ENCODE peak calls at places on chromosome 17, in ten cellular contexts. N is GM23248, H is HCT116, R is GM23338, S is OCI-LY7, I is PC-3, O is MM.1S, Z is hepatocyte, M is SK-N-SH, P is Karpas-422. Q is an unnamed sample. For H3K9me2 and H4K20me1, the result is how much of the 10 kb centered on the place peaks cover.

GRCh38 chr17:73017653-73018052 is 74.8 kb downstream of the SLC39A11 start:
- DNase-seq in N (peak), H (no peak), R (no peak), S (no peak), I (peak), O (no peak), Z (peak), M (no peak), P (no peak), Q (no peak)

GRCh38 chr17:68457168-68457538 is at the start of gene WIPI1:
- DNase-seq in N (no peak), H (no peak), R (no peak), S (peak), I (no peak), O (peak), Z (no peak), M (no peak), P (peak), Q (no peak)

GRCh38 chr17:67053438-67054000 is 9.2 kb downstream of the CACNG1 start:
- DNase-seq in N (no peak), H (no peak), R (no peak), S (no peak), I (no peak), O (no peak), Z (no peak), M (peak), P (no peak), Q (no peak)

GRCh38 chr17:35448899-35449227 is 297 bp upstream of the SLFN13 start:
- DNase-seq in N (no peak), H (no peak), R (no peak), S (no peak), I (no peak), O (no peak), Z (no peak), M (no peak), P (no peak), Q (no peak)

GRCh38 chr17:78652024-78652423 is 74.8 kb upstream of the DNAH17 start:
- DNase-seq in N (no peak), H (no peak), R (no peak), S (no peak), I (no peak), O (no peak), Z (no peak), M (no peak), P (no peak), Q (no peak)

GRCh38 chr17:44374306-44375195 is 10.9 kb upstream of the FAM171A2 start:
- DNase-seq in N (no peak), H (no peak), R (peak), S (no peak), I (no peak), O (no peak), Z (peak), M (peak), P (no peak), Q (no peak)

GRCh38 chr17:10742431-10742830 is 12.6 kb upstream of the TMEM220 start:
- DNase-seq in N (no peak), H (no peak), R (no peak), S (no peak), I (no peak), O (no peak), Z (no peak), M (no peak), P (no peak), Q (no peak)

GRCh38 chr17:386145-386876 is 33.7 kb upstream of the RPH3AL start:
- DNase-seq in N (peak), H (peak), R (peak), S (peak), I (peak), O (peak), Z (peak), M (peak), P (peak), Q (peak)

GRCh38 chr17:29138184-29138955 is 41.8 kb downstream of the MYO18A start:
- DNase-seq in N (peak), H (no peak), R (no peak), S (peak), I (peak), O (peak), Z (no peak), M (no peak), P (no peak), Q (peak)

GRCh38 chr17:41178843-41179616 is 1.0 kb upstream of the KRTAP4-2 start:
- DNase-seq in N (peak), H (no peak), R (no peak), S (no peak), I (peak), O (no peak), Z (no peak), M (no peak), P (no peak), Q (no peak)

GRCh38 chr17:29107933-29108805 is 65.2 kb downstream of the PIPOX start:
- DNase-seq in N (no peak), H (peak), R (no peak), S (no peak), I (peak), O (no peak), Z (peak), M (peak), P (no peak), Q (peak)

GRCh38 chr17:21542070-21542469 is 150.3 kb upstream of the KCNJ18 start:
- DNase-seq in N (peak), H (no peak), R (no peak), S (no peak), I (no peak), O (no peak), Z (no peak), M (no peak), P (no peak), Q (no peak)

GRCh38 chr17:10821770-10822169 is 16.1 kb downstream of the PIRT start:
- DNase-seq in N (no peak), H (no peak), R (no peak), S (no peak), I (no peak), O (no peak), Z (no peak), M (no peak), P (no peak), Q (no peak)

GRCh38 chr17:70184770-70185169 is 15.4 kb downstream of the KCNJ2 start:
- DNase-seq in N (peak), H (no peak), R (no peak), S (no peak), I (peak), O (no peak), Z (peak), M (no peak), P (no peak), Q (no peak)

GRCh38 chr17:606501-607243 is 108.0 kb downstream of the VPS53 start:
- DNase-seq in N (peak), H (no peak), R (no peak), S (no peak), I (no peak), O (no peak), Z (no peak), M (no peak), P (no peak), Q (no peak)

GRCh38 chr17:81003711-81004335 is 12.2 kb downstream of the CHMP6 start:
- DNase-seq in N (peak), H (no peak), R (peak), S (no peak), I (no peak), O (no peak), Z (no peak), M (peak), P (no peak), Q (no peak)

GRCh38 chr17:41800601-41801373 is 11.0 kb downstream of the P3H4 start:
- DNase-seq in N (peak), H (peak), R (peak), S (peak), I (peak), O (peak), Z (peak), M (peak), P (no peak), Q (peak)

GRCh38 chr17:27860971-27861669 is 32.0 kb downstream of the LYRM9 start:
- DNase-seq in N (no peak), H (no peak), R (no peak), S (no peak), I (no peak), O (no peak), Z (peak), M (no peak), P (no peak), Q (no peak)

GRCh38 chr17:10702574-10702973 is 5.2 kb downstream of the ADPRM start:
- DNase-seq in N (no peak), H (no peak), R (peak), S (no peak), I (no peak), O (no peak), Z (no peak), M (no peak), P (no peak), Q (no peak)

GRCh38 chr17:71229036-71229435 is 891.8 kb upstream of the SOX9 start:
- DNase-seq in N (peak), H (no peak), R (no peak), S (no peak), I (no peak), O (no peak), Z (no peak), M (no peak), P (no peak), Q (no peak)

GRCh38 chr17:10738516-10739258 is 8.9 kb upstream of the TMEM220 start:
- DNase-seq in N (peak), H (no peak), R (no peak), S (no peak), I (no peak), O (no peak), Z (no peak), M (no peak), P (no peak), Q (no peak)

GRCh38 chr17:81959362-81960129 is 1.4 kb downstream of the NOTUM start:
- DNase-seq in N (peak), H (no peak), R (peak), S (peak), I (peak), O (peak), Z (peak), M (peak), P (peak), Q (peak)

GRCh38 chr17:79645022-79645776 is 34.3 kb upstream of the RBFOX3 start:
- DNase-seq in N (no peak), H (no peak), R (no peak), S (no peak), I (no peak), O (no peak), Z (no peak), M (peak), P (no peak), Q (no peak)

GRCh38 chr17:67093348-67093747 is 49.0 kb downstream of the CACNG1 start:
- DNase-seq in N (no peak), H (no peak), R (no peak), S (no peak), I (no peak), O (no peak), Z (no peak), M (no peak), P (no peak), Q (no peak)

GRCh38 chr17:55246583-55246982 is 18.2 kb upstream of the HLF start:
- DNase-seq in N (no peak), H (no peak), R (no peak), S (no peak), I (no peak), O (no peak), Z (no peak), M (no peak), P (no peak), Q (no peak)

GRCh38 chr17:55248077-55248476 is 16.7 kb upstream of the HLF start:
- DNase-seq in N (no peak), H (no peak), R (no peak), S (no peak), I (no peak), O (no peak), Z (no peak), M (no peak), P (no peak), Q (no peak)

GRCh38 chr17:55249861-55250260 is 14.9 kb upstream of the HLF start:
- DNase-seq in N (no peak), H (no peak), R (no peak), S (no peak), I (no peak), O (no peak), Z (no peak), M (no peak), P (no peak), Q (no peak)

GRCh38 chr17:55242481-55242880 is 22.3 kb upstream of the HLF start:
- DNase-seq in N (no peak), H (no peak), R (no peak), S (no peak), I (no peak), O (no peak), Z (no peak), M (no peak), P (no peak), Q (no peak)

DNA sequence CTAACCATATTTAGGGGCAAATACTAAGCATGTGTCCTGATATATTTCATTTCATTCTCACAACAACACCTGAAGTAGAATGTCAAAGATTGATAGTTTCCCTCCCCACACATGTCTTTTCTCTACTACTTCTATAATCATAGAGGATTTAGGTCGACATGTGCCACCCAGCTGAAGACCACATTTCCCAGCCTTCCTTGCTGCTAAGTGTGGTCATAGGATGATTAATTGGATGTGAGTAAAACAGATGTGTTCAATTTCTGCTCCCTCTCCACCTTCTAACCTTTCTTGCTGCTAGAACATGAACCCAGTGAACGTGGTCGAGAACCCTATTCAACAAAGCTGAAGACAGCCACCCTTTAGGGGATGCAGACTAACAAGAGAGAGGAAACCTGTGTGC is 18.8 kb upstream of the HLF start:
- DNase-seq in N (no peak), H (no peak), R (no peak), S (no peak), I (no peak), O (no peak), Z (no peak), M (no peak), P (no peak), Q (no peak)
- H3K9me2 ChIP-seq in N (under half), H (under half), R (under half), S (under half), I (under half), O (under half), Z (under half), M (under half), P (under half), Q (under half)

DNA sequence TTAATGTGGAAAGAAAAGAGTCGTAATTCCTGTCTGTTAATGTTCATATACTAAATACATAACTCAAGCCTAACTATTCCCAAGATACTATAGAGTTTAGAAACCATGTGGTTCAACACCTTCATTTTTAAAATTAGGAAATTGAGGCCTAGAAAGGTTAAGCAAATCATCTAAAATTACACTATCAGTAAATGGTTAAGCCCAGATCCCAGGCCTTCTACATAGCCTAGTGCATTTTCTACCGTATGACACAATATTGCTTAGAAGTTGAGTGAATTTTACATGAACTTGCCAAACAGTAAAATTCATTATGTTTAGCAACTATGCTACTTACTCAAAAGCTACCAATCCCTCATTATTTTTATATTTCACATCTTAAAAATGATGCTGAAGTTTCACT is 6.8 kb downstream of the NACA2 start:
- DNase-seq in N (no peak), H (no peak), R (no peak), S (no peak), I (no peak), O (no peak), Z (no peak), M (no peak), P (peak), Q (no peak)
- H4K20me1 ChIP-seq in N (under half), H (under half), R (under half), S (under half), I (under half), O (under half), Z (under half), M (under half), P (under half), Q (under half)

GRCh38 chr17:5931611-5932010 is 138.6 kb upstream of the WSCD1 start:
- DNase-seq in N (no peak), H (no peak), R (no peak), S (no peak), I (no peak), O (no peak), Z (peak), M (no peak), P (no peak), Q (no peak)
- H3K9me2 ChIP-seq in N (under half), H (under half), R (under half), S (under half), I (under half), O (under half), Z (under half), M (under half), P (under half), Q (under half)

DNA sequence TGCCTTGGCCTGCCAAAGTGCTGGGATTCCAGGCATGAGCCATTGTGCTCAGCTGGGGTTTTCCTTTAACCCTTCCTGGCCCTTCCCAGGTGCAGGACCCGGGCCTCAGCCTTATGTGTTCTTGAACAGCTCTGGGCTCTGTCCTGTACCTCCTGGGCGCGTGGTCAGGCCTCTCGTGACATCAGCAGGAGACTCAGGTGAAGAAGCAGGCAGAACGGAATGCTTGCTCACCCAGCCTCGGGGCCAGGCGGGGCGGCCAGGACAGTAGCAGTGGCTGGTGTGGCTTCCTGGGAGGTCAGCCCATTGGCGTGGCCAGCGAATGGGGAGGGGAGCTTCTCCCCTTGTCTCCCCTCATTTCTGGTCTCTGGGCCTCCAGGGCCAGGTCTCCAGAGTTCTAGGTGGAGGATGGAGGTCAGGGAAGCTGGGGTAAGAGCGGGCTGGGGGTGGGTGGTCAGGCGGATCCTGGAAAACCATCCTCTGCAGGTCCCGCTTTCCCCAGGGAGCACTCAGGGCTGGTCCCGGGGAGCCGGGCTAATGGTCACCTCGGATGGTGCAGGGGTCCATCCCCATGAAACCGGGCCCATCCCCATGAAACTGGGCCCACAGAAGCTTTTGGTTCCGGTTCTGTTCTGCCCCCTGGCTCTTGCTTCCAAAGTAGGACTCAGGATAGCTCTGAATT is 281.5 kb downstream of the SEC14L1 start:
- DNase-seq in N (no peak), H (no peak), R (no peak), S (no peak), I (peak), O (no peak), Z (no peak), M (no peak), P (no peak), Q (peak)
- H4K20me1 ChIP-seq in N (under half), H (under half), R (under half), S (under half), I (under half), O (under half), Z (half or more), M (under half), P (under half), Q (under half)

GRCh38 chr17:48756816-48757215 is 28.3 kb upstream of the HOXB13 start:
- DNase-seq in N (no peak), H (no peak), R (no peak), S (no peak), I (peak), O (no peak), Z (no peak), M (no peak), P (no peak), Q (no peak)
- H3K9me2 ChIP-seq in N (under half), H (under half), R (under half), S (under half), I (under half), O (under half), Z (under half), M (under half), P (under half), Q (under half)

DNA sequence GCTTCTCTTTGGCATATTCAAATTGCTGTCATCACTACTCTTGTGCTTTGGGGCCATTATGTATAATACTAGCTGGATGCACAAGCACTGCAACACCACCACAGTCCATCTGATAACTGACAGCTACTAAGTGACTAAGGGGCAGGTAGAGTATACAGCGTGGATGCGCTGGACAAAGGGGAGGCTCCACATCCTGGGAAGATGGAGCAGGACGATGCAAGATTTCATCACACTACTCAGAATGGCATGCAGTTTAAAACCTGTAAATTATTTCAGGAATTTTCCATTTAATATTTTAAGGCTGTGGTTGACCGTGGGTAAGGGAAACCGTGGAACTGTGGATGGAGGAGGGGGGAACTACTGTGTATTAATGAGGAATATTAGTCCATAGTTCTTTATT is 25.0 kb downstream of the MPRIP start:
- DNase-seq in N (peak), H (no peak), R (no peak), S (no peak), I (no peak), O (no peak), Z (no peak), M (no peak), P (no peak), Q (peak)
- H4K20me1 ChIP-seq in N (under half), H (under half), R (under half), S (under half), I (half or more), O (under half), Z (under half), M (half or more), P (under half), Q (half or more)

GRCh38 chr17:46192484-46193245 is 564 bp downstream of the KANSL1 start:
- DNase-seq in N (peak), H (no peak), R (peak), S (peak), I (peak), O (peak), Z (peak), M (peak), P (peak), Q (no peak)

GRCh38 chr17:46192211-46192483 is 1.1 kb downstream of the KANSL1 start:
- DNase-seq in N (no peak), H (no peak), R (no peak), S (no peak), I (no peak), O (no peak), Z (no peak), M (no peak), P (no peak), Q (no peak)

GRCh38 chr17:46191332-46192210 is 1.7 kb downstream of the KANSL1 start:
- DNase-seq in N (peak), H (no peak), R (peak), S (peak), I (peak), O (peak), Z (peak), M (peak), P (peak), Q (no peak)

GRCh38 chr17:46193246-46193625 is at the start of gene KANSL1:
- DNase-seq in N (peak), H (peak), R (peak), S (peak), I (peak), O (peak), Z (peak), M (peak), P (peak), Q (peak)

GRCh38 chr17:46190763-46191162 is 2.5 kb downstream of the KANSL1 start:
- DNase-seq in N (peak), H (no peak), R (no peak), S (peak), I (peak), O (no peak), Z (no peak), M (no peak), P (peak), Q (no peak)
- H3K9me2 ChIP-seq in N (under half), H (under half), R (under half), S (under half), I (under half), O (under half), Z (under half), M (under half), P (under half), Q (under half)

Q was measured in PC-9.